ENCODE peak calls at places on chromosome 22, in nine cellular contexts. One of them, this sample, is unnamed.

GRCh38 chr22:38835888-38836301 is 7.9 kb downstream of the NPTXR start:
- DNase-seq in fibroblast of villous mesenchyme: peak
- DNase-seq in breast epithelium: no peak
- DNase-seq in activated CD4-positive, alpha-beta T cell treated with anti-CD3 and anti-CD28 coated beads, Interleukin-2, amount 50 U/mL, for 48 hours: no peak
- DNase-seq in NCI-H1417: no peak
- DNase-seq in C1 segment of cervical spinal cord: no peak
- DNase-seq in fibroblast of lung: peak
- DNase-seq in HCEC 1CT: peak
- DNase-seq in Ammon's horn: no peak
- DNase-seq in this sample: peak

GRCh38 chr22:26778372-26778771 is 121.0 kb downstream of the MIAT start:
- DNase-seq in fibroblast of villous mesenchyme: no peak
- DNase-seq in breast epithelium: no peak
- DNase-seq in activated CD4-positive, alpha-beta T cell treated with anti-CD3 and anti-CD28 coated beads, Interleukin-2, amount 50 U/mL, for 48 hours: no peak
- DNase-seq in NCI-H1417: no peak
- DNase-seq in C1 segment of cervical spinal cord: no peak
- DNase-seq in fibroblast of lung: no peak
- DNase-seq in HCEC 1CT: no peak
- DNase-seq in Ammon's horn: no peak
- DNase-seq in this sample: no peak

GRCh38 chr22:19607198-19608113 is 83.2 kb upstream of the CLDN5 start:
- DNase-seq in fibroblast of villous mesenchyme: no peak
- DNase-seq in breast epithelium: peak
- DNase-seq in activated CD4-positive, alpha-beta T cell treated with anti-CD3 and anti-CD28 coated beads, Interleukin-2, amount 50 U/mL, for 48 hours: peak
- DNase-seq in NCI-H1417: peak
- DNase-seq in C1 segment of cervical spinal cord: no peak
- DNase-seq in fibroblast of lung: no peak
- DNase-seq in HCEC 1CT: no peak
- DNase-seq in Ammon's horn: no peak
- DNase-seq in this sample: no peak

GRCh38 chr22:39496131-39496838 is 5.8 kb upstream of the MIEF1 start:
- DNase-seq in fibroblast of villous mesenchyme: peak
- DNase-seq in breast epithelium: peak
- DNase-seq in activated CD4-positive, alpha-beta T cell treated with anti-CD3 and anti-CD28 coated beads, Interleukin-2, amount 50 U/mL, for 48 hours: peak
- DNase-seq in NCI-H1417: no peak
- DNase-seq in C1 segment of cervical spinal cord: peak
- DNase-seq in fibroblast of lung: peak
- DNase-seq in HCEC 1CT: peak
- DNase-seq in Ammon's horn: peak
- DNase-seq in this sample: no peak

GRCh38 chr22:24067587-24068376 is 56.7 kb downstream of the CABIN1 start:
- DNase-seq in fibroblast of villous mesenchyme: no peak
- DNase-seq in breast epithelium: peak
- DNase-seq in activated CD4-positive, alpha-beta T cell treated with anti-CD3 and anti-CD28 coated beads, Interleukin-2, amount 50 U/mL, for 48 hours: no peak
- DNase-seq in NCI-H1417: no peak
- DNase-seq in C1 segment of cervical spinal cord: no peak
- DNase-seq in fibroblast of lung: no peak
- DNase-seq in HCEC 1CT: no peak
- DNase-seq in Ammon's horn: no peak
- DNase-seq in this sample: no peak

GRCh38 chr22:22043296-22044078 is 60.9 kb upstream of the TOP3B start:
- DNase-seq in fibroblast of villous mesenchyme: no peak
- DNase-seq in breast epithelium: no peak
- DNase-seq in activated CD4-positive, alpha-beta T cell treated with anti-CD3 and anti-CD28 coated beads, Interleukin-2, amount 50 U/mL, for 48 hours: no peak
- DNase-seq in NCI-H1417: no peak
- DNase-seq in C1 segment of cervical spinal cord: no peak
- DNase-seq in fibroblast of lung: no peak
- DNase-seq in HCEC 1CT: no peak
- DNase-seq in Ammon's horn: no peak
- DNase-seq in this sample: no peak

GRCh38 chr22:44445307-44445680 is 52.7 kb downstream of the RTL6 start:
- DNase-seq in fibroblast of villous mesenchyme: no peak
- DNase-seq in breast epithelium: no peak
- DNase-seq in activated CD4-positive, alpha-beta T cell treated with anti-CD3 and anti-CD28 coated beads, Interleukin-2, amount 50 U/mL, for 48 hours: no peak
- DNase-seq in NCI-H1417: no peak
- DNase-seq in C1 segment of cervical spinal cord: no peak
- DNase-seq in fibroblast of lung: no peak
- DNase-seq in HCEC 1CT: no peak
- DNase-seq in Ammon's horn: no peak
- DNase-seq in this sample: no peak

GRCh38 chr22:50186789-50187523 is 1.2 kb downstream of the TRABD start:
- DNase-seq in fibroblast of villous mesenchyme: peak
- DNase-seq in breast epithelium: no peak
- DNase-seq in activated CD4-positive, alpha-beta T cell treated with anti-CD3 and anti-CD28 coated beads, Interleukin-2, amount 50 U/mL, for 48 hours: no peak
- DNase-seq in NCI-H1417: no peak
- DNase-seq in C1 segment of cervical spinal cord: no peak
- DNase-seq in fibroblast of lung: no peak
- DNase-seq in HCEC 1CT: peak
- DNase-seq in Ammon's horn: no peak
- DNase-seq in this sample: no peak

GRCh38 chr22:46791201-46791731 is 28.8 kb downstream of the TBC1D22A start:
- DNase-seq in fibroblast of villous mesenchyme: peak
- DNase-seq in breast epithelium: peak
- DNase-seq in activated CD4-positive, alpha-beta T cell treated with anti-CD3 and anti-CD28 coated beads, Interleukin-2, amount 50 U/mL, for 48 hours: peak
- DNase-seq in NCI-H1417: no peak
- DNase-seq in C1 segment of cervical spinal cord: no peak
- DNase-seq in fibroblast of lung: peak
- DNase-seq in HCEC 1CT: peak
- DNase-seq in Ammon's horn: peak
- DNase-seq in this sample: no peak

GRCh38 chr22:40482391-40482790 is 112.0 kb downstream of the SGSM3 start:
- DNase-seq in fibroblast of villous mesenchyme: no peak
- DNase-seq in breast epithelium: no peak
- DNase-seq in activated CD4-positive, alpha-beta T cell treated with anti-CD3 and anti-CD28 coated beads, Interleukin-2, amount 50 U/mL, for 48 hours: no peak
- DNase-seq in NCI-H1417: no peak
- DNase-seq in C1 segment of cervical spinal cord: no peak
- DNase-seq in fibroblast of lung: no peak
- DNase-seq in HCEC 1CT: no peak
- DNase-seq in Ammon's horn: no peak
- DNase-seq in this sample: no peak

GRCh38 chr22:41286639-41287091 is 678 bp upstream of the RANGAP1 start:
- DNase-seq in fibroblast of villous mesenchyme: no peak
- DNase-seq in breast epithelium: no peak
- DNase-seq in activated CD4-positive, alpha-beta T cell treated with anti-CD3 and anti-CD28 coated beads, Interleukin-2, amount 50 U/mL, for 48 hours: peak
- DNase-seq in NCI-H1417: peak
- DNase-seq in C1 segment of cervical spinal cord: no peak
- DNase-seq in fibroblast of lung: peak
- DNase-seq in HCEC 1CT: peak
- DNase-seq in Ammon's horn: peak
- DNase-seq in this sample: no peak

GRCh38 chr22:20648306-20648903 is 125.5 kb upstream of the SERPIND1 start:
- DNase-seq in fibroblast of villous mesenchyme: peak
- DNase-seq in breast epithelium: no peak
- DNase-seq in activated CD4-positive, alpha-beta T cell treated with anti-CD3 and anti-CD28 coated beads, Interleukin-2, amount 50 U/mL, for 48 hours: no peak
- DNase-seq in NCI-H1417: no peak
- DNase-seq in C1 segment of cervical spinal cord: no peak
- DNase-seq in fibroblast of lung: no peak
- DNase-seq in HCEC 1CT: no peak
- DNase-seq in Ammon's horn: no peak
- DNase-seq in this sample: no peak

GRCh38 chr22:32994046-32994827 is 63.9 kb downstream of the SYN3 start:
- DNase-seq in fibroblast of villous mesenchyme: no peak
- DNase-seq in breast epithelium: no peak
- DNase-seq in activated CD4-positive, alpha-beta T cell treated with anti-CD3 and anti-CD28 coated beads, Interleukin-2, amount 50 U/mL, for 48 hours: no peak
- DNase-seq in NCI-H1417: no peak
- DNase-seq in C1 segment of cervical spinal cord: peak
- DNase-seq in fibroblast of lung: no peak
- DNase-seq in HCEC 1CT: no peak
- DNase-seq in Ammon's horn: peak
- DNase-seq in this sample: no peak

GRCh38 chr22:49955581-49956417 is 4.8 kb upstream of the PIM3 start:
- DNase-seq in fibroblast of villous mesenchyme: no peak
- DNase-seq in breast epithelium: no peak
- DNase-seq in activated CD4-positive, alpha-beta T cell treated with anti-CD3 and anti-CD28 coated beads, Interleukin-2, amount 50 U/mL, for 48 hours: no peak
- DNase-seq in NCI-H1417: no peak
- DNase-seq in C1 segment of cervical spinal cord: no peak
- DNase-seq in fibroblast of lung: no peak
- DNase-seq in HCEC 1CT: no peak
- DNase-seq in Ammon's horn: no peak
- DNase-seq in this sample: no peak

GRCh38 chr22:29190915-29191314 is 14.8 kb upstream of the EMID1 start:
- DNase-seq in fibroblast of villous mesenchyme: no peak
- DNase-seq in breast epithelium: no peak
- DNase-seq in activated CD4-positive, alpha-beta T cell treated with anti-CD3 and anti-CD28 coated beads, Interleukin-2, amount 50 U/mL, for 48 hours: no peak
- DNase-seq in NCI-H1417: no peak
- DNase-seq in C1 segment of cervical spinal cord: no peak
- DNase-seq in fibroblast of lung: no peak
- DNase-seq in HCEC 1CT: no peak
- DNase-seq in Ammon's horn: peak
- DNase-seq in this sample: no peak

GRCh38 chr22:27992294-27993165 is 73.5 kb upstream of the PITPNB start:
- DNase-seq in fibroblast of villous mesenchyme: no peak
- DNase-seq in breast epithelium: no peak
- DNase-seq in activated CD4-positive, alpha-beta T cell treated with anti-CD3 and anti-CD28 coated beads, Interleukin-2, amount 50 U/mL, for 48 hours: no peak
- DNase-seq in NCI-H1417: no peak
- DNase-seq in C1 segment of cervical spinal cord: no peak
- DNase-seq in fibroblast of lung: no peak
- DNase-seq in HCEC 1CT: no peak
- DNase-seq in Ammon's horn: no peak
- DNase-seq in this sample: no peak

GRCh38 chr22:29833392-29833949 is 4.6 kb downstream of the ASCC2 start:
- DNase-seq in fibroblast of villous mesenchyme: peak
- DNase-seq in breast epithelium: no peak
- DNase-seq in activated CD4-positive, alpha-beta T cell treated with anti-CD3 and anti-CD28 coated beads, Interleukin-2, amount 50 U/mL, for 48 hours: no peak
- DNase-seq in NCI-H1417: no peak
- DNase-seq in C1 segment of cervical spinal cord: no peak
- DNase-seq in fibroblast of lung: no peak
- DNase-seq in HCEC 1CT: no peak
- DNase-seq in Ammon's horn: no peak
- DNase-seq in this sample: no peak

GRCh38 chr22:36872084-36872483 is 11.3 kb downstream of the NCF4 start:
- DNase-seq in fibroblast of villous mesenchyme: no peak
- DNase-seq in breast epithelium: no peak
- DNase-seq in activated CD4-positive, alpha-beta T cell treated with anti-CD3 and anti-CD28 coated beads, Interleukin-2, amount 50 U/mL, for 48 hours: no peak
- DNase-seq in NCI-H1417: no peak
- DNase-seq in C1 segment of cervical spinal cord: no peak
- DNase-seq in fibroblast of lung: no peak
- DNase-seq in HCEC 1CT: no peak
- DNase-seq in Ammon's horn: no peak
- DNase-seq in this sample: no peak

GRCh38 chr22:35023692-35024363 is 42.1 kb upstream of the ISX start:
- DNase-seq in fibroblast of villous mesenchyme: peak
- DNase-seq in breast epithelium: peak
- DNase-seq in activated CD4-positive, alpha-beta T cell treated with anti-CD3 and anti-CD28 coated beads, Interleukin-2, amount 50 U/mL, for 48 hours: peak
- DNase-seq in NCI-H1417: peak
- DNase-seq in C1 segment of cervical spinal cord: peak
- DNase-seq in fibroblast of lung: peak
- DNase-seq in HCEC 1CT: no peak
- DNase-seq in Ammon's horn: peak
- DNase-seq in this sample: no peak

GRCh38 chr22:19878461-19879247 is 24.0 kb upstream of the GNB1L start:
- DNase-seq in fibroblast of villous mesenchyme: peak
- DNase-seq in breast epithelium: no peak
- DNase-seq in activated CD4-positive, alpha-beta T cell treated with anti-CD3 and anti-CD28 coated beads, Interleukin-2, amount 50 U/mL, for 48 hours: no peak
- DNase-seq in NCI-H1417: no peak
- DNase-seq in C1 segment of cervical spinal cord: no peak
- DNase-seq in fibroblast of lung: no peak
- DNase-seq in HCEC 1CT: no peak
- DNase-seq in Ammon's horn: no peak
- DNase-seq in this sample: no peak

GRCh38 chr22:35685731-35686130 is 31.9 kb upstream of the APOL5 start:
- DNase-seq in fibroblast of villous mesenchyme: no peak
- DNase-seq in breast epithelium: no peak
- DNase-seq in activated CD4-positive, alpha-beta T cell treated with anti-CD3 and anti-CD28 coated beads, Interleukin-2, amount 50 U/mL, for 48 hours: no peak
- DNase-seq in NCI-H1417: no peak
- DNase-seq in C1 segment of cervical spinal cord: no peak
- DNase-seq in fibroblast of lung: peak
- DNase-seq in HCEC 1CT: no peak
- DNase-seq in Ammon's horn: no peak
- DNase-seq in this sample: no peak

GRCh38 chr22:38455530-38456271 is 702 bp upstream of the KCNJ4 start:
- DNase-seq in fibroblast of villous mesenchyme: peak
- DNase-seq in breast epithelium: no peak
- DNase-seq in activated CD4-positive, alpha-beta T cell treated with anti-CD3 and anti-CD28 coated beads, Interleukin-2, amount 50 U/mL, for 48 hours: peak
- DNase-seq in NCI-H1417: peak
- DNase-seq in C1 segment of cervical spinal cord: no peak
- DNase-seq in fibroblast of lung: peak
- DNase-seq in HCEC 1CT: no peak
- DNase-seq in Ammon's horn: no peak
- DNase-seq in this sample: no peak

GRCh38 chr22:48106215-48106614 is 1343.8 kb downstream of the TBC1D22A start:
- DNase-seq in fibroblast of villous mesenchyme: no peak
- DNase-seq in breast epithelium: no peak
- DNase-seq in activated CD4-positive, alpha-beta T cell treated with anti-CD3 and anti-CD28 coated beads, Interleukin-2, amount 50 U/mL, for 48 hours: no peak
- DNase-seq in NCI-H1417: no peak
- DNase-seq in C1 segment of cervical spinal cord: no peak
- DNase-seq in fibroblast of lung: no peak
- DNase-seq in HCEC 1CT: no peak
- DNase-seq in Ammon's horn: no peak
- DNase-seq in this sample: no peak

GRCh38 chr22:26953380-26953807 is 296.0 kb downstream of the MIAT start:
- DNase-seq in fibroblast of villous mesenchyme: no peak
- DNase-seq in breast epithelium: no peak
- DNase-seq in activated CD4-positive, alpha-beta T cell treated with anti-CD3 and anti-CD28 coated beads, Interleukin-2, amount 50 U/mL, for 48 hours: no peak
- DNase-seq in NCI-H1417: no peak
- DNase-seq in C1 segment of cervical spinal cord: no peak
- DNase-seq in fibroblast of lung: peak
- DNase-seq in HCEC 1CT: no peak
- DNase-seq in Ammon's horn: no peak
- DNase-seq in this sample: no peak

GRCh38 chr22:19713228-19713627 is 1.1 kb upstream of the SEPTIN5 start:
- DNase-seq in fibroblast of villous mesenchyme: no peak
- DNase-seq in breast epithelium: no peak
- DNase-seq in activated CD4-positive, alpha-beta T cell treated with anti-CD3 and anti-CD28 coated beads, Interleukin-2, amount 50 U/mL, for 48 hours: no peak
- DNase-seq in NCI-H1417: no peak
- DNase-seq in C1 segment of cervical spinal cord: no peak
- DNase-seq in fibroblast of lung: no peak
- DNase-seq in HCEC 1CT: no peak
- DNase-seq in Ammon's horn: no peak
- DNase-seq in this sample: no peak

GRCh38 chr22:41976961-41977566 is 7.8 kb downstream of the SEPTIN3 start:
- DNase-seq in fibroblast of villous mesenchyme: no peak
- DNase-seq in breast epithelium: no peak
- DNase-seq in activated CD4-positive, alpha-beta T cell treated with anti-CD3 and anti-CD28 coated beads, Interleukin-2, amount 50 U/mL, for 48 hours: peak
- DNase-seq in NCI-H1417: peak
- DNase-seq in C1 segment of cervical spinal cord: no peak
- DNase-seq in fibroblast of lung: no peak
- DNase-seq in HCEC 1CT: no peak
- DNase-seq in Ammon's horn: peak
- DNase-seq in this sample: no peak

GRCh38 chr22:30245985-30246901 is at the start of gene LIF:
- DNase-seq in fibroblast of villous mesenchyme: peak
- DNase-seq in breast epithelium: no peak
- DNase-seq in activated CD4-positive, alpha-beta T cell treated with anti-CD3 and anti-CD28 coated beads, Interleukin-2, amount 50 U/mL, for 48 hours: peak
- DNase-seq in NCI-H1417: peak
- DNase-seq in C1 segment of cervical spinal cord: no peak
- DNase-seq in fibroblast of lung: peak
- DNase-seq in HCEC 1CT: peak
- DNase-seq in Ammon's horn: no peak
- DNase-seq in this sample: peak

GRCh38 chr22:35648066-35649025 is at the start of gene APOL6:
- DNase-seq in fibroblast of villous mesenchyme: peak
- DNase-seq in breast epithelium: no peak
- DNase-seq in activated CD4-positive, alpha-beta T cell treated with anti-CD3 and anti-CD28 coated beads, Interleukin-2, amount 50 U/mL, for 48 hours: peak
- DNase-seq in NCI-H1417: no peak
- DNase-seq in C1 segment of cervical spinal cord: peak
- DNase-seq in fibroblast of lung: peak
- DNase-seq in HCEC 1CT: peak
- DNase-seq in Ammon's horn: peak
- DNase-seq in this sample: no peak

GRCh38 chr22:48513446-48513845 is 1314.2 kb downstream of the BRD1 start:
- DNase-seq in fibroblast of villous mesenchyme: no peak
- DNase-seq in breast epithelium: no peak
- DNase-seq in activated CD4-positive, alpha-beta T cell treated with anti-CD3 and anti-CD28 coated beads, Interleukin-2, amount 50 U/mL, for 48 hours: no peak
- DNase-seq in NCI-H1417: no peak
- DNase-seq in C1 segment of cervical spinal cord: no peak
- DNase-seq in fibroblast of lung: no peak
- DNase-seq in HCEC 1CT: no peak
- DNase-seq in Ammon's horn: no peak
- DNase-seq in this sample: no peak

GRCh38 chr22:23204125-23204488 is 23.8 kb downstream of the BCR start:
- DNase-seq in fibroblast of villous mesenchyme: no peak
- DNase-seq in breast epithelium: no peak
- DNase-seq in activated CD4-positive, alpha-beta T cell treated with anti-CD3 and anti-CD28 coated beads, Interleukin-2, amount 50 U/mL, for 48 hours: no peak
- DNase-seq in NCI-H1417: no peak
- DNase-seq in C1 segment of cervical spinal cord: no peak
- DNase-seq in fibroblast of lung: no peak
- DNase-seq in HCEC 1CT: no peak
- DNase-seq in Ammon's horn: no peak
- DNase-seq in this sample: no peak

GRCh38 chr22:22669093-22669492 is 24.7 kb downstream of the GGTLC2 start:
- DNase-seq in fibroblast of villous mesenchyme: no peak
- DNase-seq in breast epithelium: no peak
- DNase-seq in activated CD4-positive, alpha-beta T cell treated with anti-CD3 and anti-CD28 coated beads, Interleukin-2, amount 50 U/mL, for 48 hours: no peak
- DNase-seq in NCI-H1417: no peak
- DNase-seq in C1 segment of cervical spinal cord: no peak
- DNase-seq in fibroblast of lung: no peak
- DNase-seq in HCEC 1CT: no peak
- DNase-seq in Ammon's horn: no peak
- DNase-seq in this sample: no peak

This sample was measured in AG04450.